ENCODE peak calls at places on chromosomes 12 and 14, in seven cellular contexts. I is activated effector memory CD4-positive, alpha-beta T cell treated with Interleukin-2 at 50 U/mL for 16 hours; T is T-helper 1 cell; B is kidney tubule cell; F is osteocyte; H is activated B cell treated with CpG ODN at 0.5 μM for 24 hours; S is hypothalamus. E is an unnamed sample.

GRCh38 chr14:78933948-78934524 is 763.9 kb downstream of the NRXN3 start:
- DNase-seq in I (no peak), T (no peak), B (peak), F (no peak), H (no peak), S (no peak), E (no peak)

GRCh38 chr12:63940295-63940997 is 95.9 kb downstream of the SRGAP1 start:
- DNase-seq in I (no peak), T (no peak), B (no peak), F (no peak), H (no peak), S (peak), E (no peak)

GRCh38 chr14:53882684-53883083 is 73.9 kb downstream of the BMP4 start:
- DNase-seq in I (no peak), T (no peak), B (no peak), F (no peak), H (no peak), S (no peak), E (no peak)

GRCh38 chr12:29041621-29042020 is 107.5 kb upstream of the FAR2 start:
- DNase-seq in I (no peak), T (no peak), B (peak), F (no peak), H (no peak), S (no peak), E (no peak)

GRCh38 chr14:60622920-60623263 is 26.4 kb downstream of the SIX1 start:
- DNase-seq in I (no peak), T (no peak), B (peak), F (no peak), H (no peak), S (no peak), E (no peak)

GRCh38 chr12:124939428-124940142 is 25.1 kb upstream of the UBC start:
- DNase-seq in I (peak), T (peak), B (peak), F (peak), H (peak), S (no peak), E (peak)

GRCh38 chr14:56400426-56400825 is 179.2 kb upstream of the TMEM260 start:
- DNase-seq in I (no peak), T (no peak), B (no peak), F (no peak), H (no peak), S (no peak), E (no peak)

GRCh38 chr12:43292699-43293098 is 259.3 kb downstream of the ADAMTS20 start:
- DNase-seq in I (no peak), T (no peak), B (peak), F (no peak), H (no peak), S (no peak), E (no peak)

GRCh38 chr12:124750787-124751471 is 112.7 kb downstream of the SCARB1 start:
- DNase-seq in I (no peak), T (no peak), B (no peak), F (no peak), H (no peak), S (no peak), E (no peak)

GRCh38 chr12:107079172-107080011 is 14.0 kb downstream of the CRY1 start:
- DNase-seq in I (no peak), T (no peak), B (peak), F (no peak), H (no peak), S (no peak), E (no peak)

GRCh38 chr12:21644516-21644915 is 13.1 kb downstream of the LDHB start:
- DNase-seq in I (no peak), T (no peak), B (no peak), F (no peak), H (no peak), S (no peak), E (no peak)

GRCh38 chr14:103848720-103849077 is 1.3 kb upstream of the PPP1R13B start:
- DNase-seq in I (no peak), T (no peak), B (no peak), F (no peak), H (no peak), S (no peak), E (no peak)

GRCh38 chr12:65756956-65757511 is 67.2 kb upstream of the HMGA2 start:
- DNase-seq in I (no peak), T (no peak), B (peak), F (no peak), H (no peak), S (no peak), E (no peak)

GRCh38 chr12:115351513-115352077 is 667.6 kb upstream of the TBX3 start:
- DNase-seq in I (no peak), T (no peak), B (no peak), F (no peak), H (no peak), S (no peak), E (no peak)

GRCh38 chr12:69196302-69197288 is 42.8 kb upstream of the CPSF6 start:
- DNase-seq in I (no peak), T (no peak), B (no peak), F (no peak), H (no peak), S (no peak), E (no peak)

GRCh38 chr14:101188571-101188915 is 285.0 kb upstream of the RTL1 start:
- DNase-seq in I (no peak), T (no peak), B (no peak), F (no peak), H (no peak), S (no peak), E (no peak)

GRCh38 chr12:53045646-53046045 is 4.2 kb upstream of the TNS2 start:
- DNase-seq in I (no peak), T (no peak), B (no peak), F (peak), H (no peak), S (no peak), E (no peak)

GRCh38 chr12:76627346-76628135 is 68.0 kb upstream of the OSBPL8 start:
- DNase-seq in I (no peak), T (no peak), B (peak), F (no peak), H (no peak), S (no peak), E (no peak)

GRCh38 chr12:98743362-98743953 is 98.4 kb downstream of the APAF1 start:
- DNase-seq in I (no peak), T (peak), B (peak), F (no peak), H (no peak), S (peak), E (no peak)

GRCh38 chr14:103626150-103626850 is 2.7 kb upstream of the KLC1 start:
- DNase-seq in I (no peak), T (no peak), B (no peak), F (no peak), H (no peak), S (no peak), E (no peak)

GRCh38 chr14:92651793-92652382 is 96.5 kb downstream of the LGMN start:
- DNase-seq in I (peak), T (no peak), B (no peak), F (no peak), H (no peak), S (no peak), E (no peak)

GRCh38 chr12:117685115-117685926 is 283.5 kb downstream of the KSR2 start:
- DNase-seq in I (no peak), T (no peak), B (peak), F (peak), H (no peak), S (no peak), E (peak)

GRCh38 chr12:94074970-94075695 is 73.2 kb upstream of the PLXNC1 start:
- DNase-seq in I (no peak), T (no peak), B (peak), F (no peak), H (no peak), S (no peak), E (no peak)

GRCh38 chr12:111442301-111443045 is 36.8 kb downstream of the SH2B3 start:
- DNase-seq in I (no peak), T (no peak), B (no peak), F (no peak), H (no peak), S (no peak), E (no peak)

GRCh38 chr12:77089701-77090220 is 24.4 kb upstream of the E2F7 start:
- DNase-seq in I (no peak), T (no peak), B (peak), F (no peak), H (no peak), S (no peak), E (no peak)

GRCh38 chr14:88321692-88322504 is 1.2 kb downstream of the KCNK10 start:
- DNase-seq in I (no peak), T (no peak), B (no peak), F (no peak), H (no peak), S (no peak), E (no peak)

GRCh38 chr12:39103552-39104165 is 198.3 kb upstream of the CPNE8 start:
- DNase-seq in I (no peak), T (no peak), B (peak), F (no peak), H (no peak), S (peak), E (no peak)

GRCh38 chr14:68495638-68496114 is 297.2 kb downstream of the ZFP36L1 start:
- DNase-seq in I (no peak), T (no peak), B (no peak), F (no peak), H (no peak), S (no peak), E (no peak)

GRCh38 chr12:1927751-1928351 is 9.4 kb upstream of the CACNA2D4 start:
- DNase-seq in I (no peak), T (no peak), B (no peak), F (peak), H (no peak), S (no peak), E (peak)

GRCh38 chr12:106044773-106045172 is 94.0 kb downstream of the NUAK1 start:
- DNase-seq in I (no peak), T (no peak), B (peak), F (no peak), H (no peak), S (no peak), E (no peak)

GRCh38 chr14:33943484-33943883 is 7.4 kb downstream of the EGLN3 start:
- DNase-seq in I (no peak), T (no peak), B (no peak), F (no peak), H (no peak), S (no peak), E (no peak)

GRCh38 chr12:124774054-124774461 is 89.6 kb downstream of the SCARB1 start:
- DNase-seq in I (no peak), T (no peak), B (no peak), F (no peak), H (peak), S (no peak), E (no peak)

GRCh38 chr14:52365071-52365470 is 51.0 kb downstream of the PTGER2 start:
- DNase-seq in I (no peak), T (no peak), B (no peak), F (no peak), H (no peak), S (no peak), E (no peak)